ENCODE peak calls at places on chromosomes 12 and 14, in eight cellular contexts. Y, Q, E, T, J, C, I and M are unnamed samples.

GRCh38 chr12:43063642-43064041 is 474.1 kb upstream of the PRICKLE1 start:
- DNase-seq in Y (no peak), Q (no peak), E (no peak), T (no peak), J (no peak), C (no peak), I (no peak), M (no peak)

GRCh38 chr12:56321027-56321426 is 5.2 kb upstream of the CNPY2 start:
- DNase-seq in Y (no peak), Q (no peak), E (no peak), T (no peak), J (no peak), C (no peak), I (no peak), M (no peak)

GRCh38 chr12:93404961-93405849 is 27.5 kb downstream of the NUDT4 start:
- DNase-seq in Y (no peak), Q (no peak), E (no peak), T (no peak), J (no peak), C (no peak), I (no peak), M (no peak)

GRCh38 chr12:94100990-94101901 is 47.1 kb upstream of the PLXNC1 start:
- DNase-seq in Y (peak; percentile 44), Q (peak; percentile 77), E (peak; percentile 73), T (peak; percentile 83), J (peak; percentile 68), C (peak; percentile 85), I (peak; percentile 88), M (peak; percentile 61)

GRCh38 chr14:35534130-35534883 is at the start of gene INSM2:
- DNase-seq in Y (no peak), Q (no peak), E (no peak), T (no peak), J (no peak), C (no peak), I (no peak), M (no peak)

GRCh38 chr14:69096766-69097475 is 56.0 kb downstream of the DCAF5 start:
- DNase-seq in Y (no peak), Q (no peak), E (no peak), T (no peak), J (no peak), C (no peak), I (no peak), M (no peak)

GRCh38 chr12:5262450-5262849 is 169.5 kb upstream of the NTF3 start:
- DNase-seq in Y (no peak), Q (no peak), E (no peak), T (no peak), J (no peak), C (no peak), I (no peak), M (no peak)

GRCh38 chr12:7081037-7081436 is 11.2 kb downstream of the C1R start:
- DNase-seq in Y (no peak), Q (no peak), E (no peak), T (no peak), J (no peak), C (no peak), I (no peak), M (no peak)

GRCh38 chr12:124302241-124302806 is 7.4 kb downstream of the RFLNA start:
- DNase-seq in Y (no peak), Q (no peak), E (no peak), T (no peak), J (no peak), C (no peak), I (no peak), M (no peak)

GRCh38 chr12:3049176-3049575 is 28.0 kb upstream of the TSPAN9 start:
- DNase-seq in Y (no peak), Q (no peak), E (no peak), T (no peak), J (no peak), C (no peak), I (no peak), M (no peak)

GRCh38 chr14:89270439-89271227 is 146.4 kb downstream of the FOXN3 start:
- DNase-seq in Y (no peak), Q (peak; percentile 43), E (no peak), T (no peak), J (peak; percentile 17), C (peak; percentile 72), I (no peak), M (no peak)

GRCh38 chr12:89252284-89252683 is 100.0 kb downstream of the DUSP6 start:
- DNase-seq in Y (no peak), Q (no peak), E (no peak), T (no peak), J (no peak), C (no peak), I (no peak), M (no peak)

GRCh38 chr12:52434760-52435530 is 774 bp upstream of the KRT75 start:
- DNase-seq in Y (no peak), Q (no peak), E (no peak), T (no peak), J (no peak), C (no peak), I (no peak), M (no peak)

GRCh38 chr12:106773945-106774807 is at the start of gene RIC8B:
- DNase-seq in Y (peak; percentile 97), Q (peak; percentile 95), E (peak; percentile 93), T (peak; percentile 97), J (peak; percentile 74), C (peak; percentile 96), I (peak; percentile 98), M (peak; percentile 73)
- TF ChIP-seq POLR2A in Y (peak; percentile 61), Q (peak; percentile 35), E (peak; percentile 23), T (no peak), J (no peak), C (peak; percentile 76), I (peak; percentile 77), M (peak; percentile 65)

GRCh38 chr12:121778567-121779421 is 14.7 kb downstream of the RHOF start:
- DNase-seq in Y (no peak), Q (no peak), E (no peak), T (no peak), J (no peak), C (no peak), I (no peak), M (no peak)

GRCh38 chr12:121774968-121775474 is 18.5 kb downstream of the RHOF start:
- DNase-seq in Y (no peak), Q (no peak), E (no peak), T (no peak), J (no peak), C (no peak), I (no peak), M (no peak)

GRCh38 chr12:121779422-121779895 is 14.0 kb downstream of the RHOF start:
- DNase-seq in Y (no peak), Q (no peak), E (no peak), T (no peak), J (no peak), C (no peak), I (no peak), M (no peak)

GRCh38 chr12:121775501-121775900 is 18.0 kb downstream of the RHOF start:
- DNase-seq in Y (no peak), Q (no peak), E (no peak), T (no peak), J (no peak), C (no peak), I (no peak), M (no peak)

GRCh38 chr12:121776190-121777098 is 17.0 kb downstream of the RHOF start:
- DNase-seq in Y (no peak), Q (peak; percentile 90), E (peak; percentile 75), T (peak; percentile 91), J (peak; percentile 94), C (peak; percentile 89), I (peak; percentile 87), M (peak; percentile 96)
- TF ChIP-seq POLR2AphosphoS5 in Y (peak; percentile 55), Q (no peak), E (no peak), T (no peak), J (no peak), C (no peak), I (no peak), M (no peak)

GRCh38 chr14:104972301-104973211 is 5.6 kb downstream of the AHNAK2 start:
- DNase-seq in Y (peak; percentile 86), Q (peak; percentile 77), E (peak; percentile 84), T (peak; percentile 94), J (no peak), C (peak; percentile 84), I (peak; percentile 93), M (no peak)
- TF ChIP-seq POLR2A in Y (no peak), Q (no peak), E (no peak), T (no peak), J (no peak), C (peak; percentile 75), I (no peak), M (no peak)

GRCh38 chr12:104303538-104304151 is at the start of gene EID3:
- DNase-seq in Y (no peak), Q (peak; percentile 91), E (peak; percentile 86), T (peak; percentile 92), J (peak; percentile 80), C (peak; percentile 88), I (peak; percentile 95), M (peak; percentile 80)
- TF ChIP-seq POLR2AphosphoS5 in Y (no peak), Q (peak; percentile 28), E (peak; percentile 45), T (no peak), J (peak; percentile 50), C (peak; percentile 23), I (peak; percentile 67), M (peak; percentile 56)